ENCODE peak calls at places on chromosomes 6 and 20, in eight cellular contexts. F, T, N, I, K, L, Q and M are unnamed samples.

GRCh38 chr6:2244261-2245102 is 923 bp downstream of the GMDS start:
- DNase-seq in F (no peak), T (no peak), N (no peak), I (no peak), K (no peak), L (no peak), Q (no peak), M (peak)

GRCh38 chr20:44750081-44750805 is 4.6 kb downstream of the KCNK15 start:
- DNase-seq in F (no peak), T (peak), N (no peak), I (no peak), K (no peak), L (no peak), Q (no peak), M (peak)

GRCh38 chr6:13431861-13432465 is 55.4 kb downstream of the GFOD1 start:
- DNase-seq in F (no peak), T (no peak), N (no peak), I (no peak), K (no peak), L (no peak), Q (no peak), M (no peak)

GRCh38 chr6:3825331-3825831 is 23.8 kb upstream of the FAM50B start:
- DNase-seq in F (no peak), T (no peak), N (no peak), I (no peak), K (no peak), L (no peak), Q (peak), M (peak)

GRCh38 chr6:43219119-43219518 is 10.2 kb downstream of the DNPH1 start:
- DNase-seq in F (no peak), T (no peak), N (no peak), I (no peak), K (no peak), L (no peak), Q (no peak), M (no peak)

GRCh38 chr6:72564231-72564630 is 57.6 kb upstream of the KCNQ5 start:
- DNase-seq in F (peak), T (no peak), N (no peak), I (no peak), K (no peak), L (no peak), Q (peak), M (no peak)

GRCh38 chr6:37373822-37374514 is 20.2 kb downstream of the RNF8 start:
- DNase-seq in F (no peak), T (no peak), N (no peak), I (no peak), K (no peak), L (no peak), Q (peak), M (no peak)

GRCh38 chr20:32786059-32786760 is 24.0 kb downstream of the DNMT3B start:
- DNase-seq in F (no peak), T (no peak), N (no peak), I (no peak), K (no peak), L (no peak), Q (no peak), M (no peak)

GRCh38 chr6:24257282-24257681 is 100.6 kb downstream of the DCDC2 start:
- DNase-seq in F (peak), T (no peak), N (no peak), I (no peak), K (no peak), L (no peak), Q (no peak), M (peak)

GRCh38 chr6:116949964-116950363 is 72.9 kb downstream of the RFX6 start:
- DNase-seq in F (no peak), T (no peak), N (no peak), I (no peak), K (no peak), L (no peak), Q (no peak), M (no peak)

GRCh38 chr6:134510920-134511319 is 193.0 kb upstream of the SGK1 start:
- DNase-seq in F (no peak), T (no peak), N (no peak), I (no peak), K (no peak), L (no peak), Q (no peak), M (no peak)

GRCh38 chr20:3378138-3378537 is 29.3 kb downstream of the DNAAF9 start:
- DNase-seq in F (no peak), T (no peak), N (no peak), I (no peak), K (no peak), L (no peak), Q (no peak), M (no peak)

GRCh38 chr6:158460602-158461092 is 99.2 kb upstream of the TMEM181 start:
- DNase-seq in F (no peak), T (no peak), N (no peak), I (no peak), K (no peak), L (no peak), Q (peak), M (no peak)

GRCh38 chr6:43511824-43512415 is 1.8 kb upstream of the LRRC73 start:
- DNase-seq in F (no peak), T (no peak), N (no peak), I (no peak), K (no peak), L (no peak), Q (no peak), M (no peak)

GRCh38 chr6:34484391-34484790 is 18.5 kb downstream of the PACSIN1 start:
- DNase-seq in F (no peak), T (no peak), N (no peak), I (no peak), K (no peak), L (no peak), Q (no peak), M (no peak)

GRCh38 chr6:33160728-33161323 is 31.4 kb downstream of the COL11A2 start:
- DNase-seq in F (no peak), T (no peak), N (no peak), I (no peak), K (no peak), L (no peak), Q (peak), M (peak)

GRCh38 chr20:21796059-21796458 is 90.6 kb downstream of the PAX1 start:
- DNase-seq in F (peak), T (no peak), N (no peak), I (no peak), K (no peak), L (no peak), Q (no peak), M (peak)